ENCODE peak calls at places on chromosomes 4 and X, in four cellular contexts. One of them, this sample, is unnamed. For H3K36me3, the result is how much of the 10 kb centered on the place peaks cover.

GRCh38 chr4:94577136-94577535 is 125.4 kb downstream of the PDLIM5 start:
- DNase-seq in body of pancreas: peak
- DNase-seq in BE2C: peak
- DNase-seq in neural progenitor cell: peak
- DNase-seq in this sample: no peak

GRCh38 chrX:69153060-69153730 is 12.1 kb downstream of the PJA1 start:
- DNase-seq in body of pancreas: peak
- DNase-seq in neural progenitor cell: peak
- DNase-seq in BE2C: no peak
- DNase-seq in this sample: no peak

GRCh38 chrX:153476628-153477027 is 6.3 kb upstream of the HAUS7 start:
- DNase-seq in body of pancreas: no peak
- DNase-seq in BE2C: peak
- DNase-seq in neural progenitor cell: no peak
- DNase-seq in this sample: no peak

GRCh38 chrX:47706575-47706974 is 47.6 kb upstream of the UXT start:
- DNase-seq in BE2C: no peak
- DNase-seq in neural progenitor cell: no peak
- DNase-seq in body of pancreas: no peak
- DNase-seq in this sample: no peak

GRCh38 chrX:41116948-41117347 is 31.7 kb downstream of the USP9X start:
- DNase-seq in BE2C: no peak
- DNase-seq in neural progenitor cell: no peak
- DNase-seq in body of pancreas: no peak
- DNase-seq in this sample: no peak

GRCh38 chr4:139814285-139815015 is 148.8 kb downstream of the MGST2 start:
- DNase-seq in BE2C: peak
- DNase-seq in body of pancreas: no peak
- DNase-seq in neural progenitor cell: no peak
- DNase-seq in this sample: no peak

GRCh38 chrX:78213331-78213730 is 73.9 kb upstream of the TAF9B start:
- DNase-seq in BE2C: no peak
- DNase-seq in body of pancreas: no peak
- DNase-seq in neural progenitor cell: no peak
- DNase-seq in this sample: no peak

GRCh38 chr4:40038972-40039371 is 17.7 kb upstream of the N4BP2 start:
- DNase-seq in body of pancreas: no peak
- DNase-seq in neural progenitor cell: no peak
- DNase-seq in BE2C: no peak
- DNase-seq in this sample: no peak

GRCh38 chrX:2299871-2300270 is 200.9 kb downstream of the DHRSX start:
- DNase-seq in neural progenitor cell: no peak
- DNase-seq in body of pancreas: no peak
- DNase-seq in BE2C: no peak
- DNase-seq in this sample: no peak

GRCh38 chrX:88613338-88613737 is 133.7 kb upstream of the CPXCR1 start:
- DNase-seq in BE2C: no peak
- DNase-seq in neural progenitor cell: peak
- DNase-seq in body of pancreas: no peak
- DNase-seq in this sample: no peak

GRCh38 chr4:26525136-26525535 is 34.9 kb upstream of the CCKAR start:
- DNase-seq in body of pancreas: no peak
- DNase-seq in neural progenitor cell: no peak
- DNase-seq in BE2C: no peak
- DNase-seq in this sample: no peak

GRCh38 chr4:76498550-76498949 is 63.5 kb downstream of the SHROOM3 start:
- DNase-seq in BE2C: no peak
- DNase-seq in neural progenitor cell: no peak
- DNase-seq in body of pancreas: peak
- DNase-seq in this sample: no peak

GRCh38 chr4:129213692-129214091 is 117.7 kb downstream of the C4orf33 start:
- DNase-seq in body of pancreas: no peak
- DNase-seq in BE2C: no peak
- DNase-seq in neural progenitor cell: no peak
- DNase-seq in this sample: no peak

GRCh38 chr4:57430706-57431105 is 320.5 kb upstream of the IGFBP7 start:
- DNase-seq in BE2C: no peak
- DNase-seq in body of pancreas: no peak
- DNase-seq in neural progenitor cell: no peak
- DNase-seq in this sample: no peak

GRCh38 chrX:103791826-103792458 is 15.3 kb downstream of the PLP1 start:
- DNase-seq in neural progenitor cell: no peak
- DNase-seq in body of pancreas: no peak
- DNase-seq in BE2C: no peak
- DNase-seq in this sample: no peak

GRCh38 chrX:106670631-106671030 is 55.9 kb upstream of the RNF128 start:
- DNase-seq in body of pancreas: no peak
- DNase-seq in BE2C: no peak
- DNase-seq in neural progenitor cell: no peak
- DNase-seq in this sample: no peak

GRCh38 chrX:23784487-23785301 is 1.7 kb downstream of the SAT1 start:
- DNase-seq in body of pancreas: no peak
- DNase-seq in neural progenitor cell: no peak
- DNase-seq in BE2C: no peak
- DNase-seq in this sample: no peak

GRCh38 chr4:109966891-109967481 is 54.3 kb downstream of the EGF start:
- DNase-seq in BE2C: no peak
- DNase-seq in neural progenitor cell: no peak
- DNase-seq in body of pancreas: no peak
- DNase-seq in this sample: no peak

GRCh38 chr4:160235771-160236170 is 1132.9 kb downstream of the RAPGEF2 start:
- DNase-seq in body of pancreas: no peak
- DNase-seq in BE2C: no peak
- DNase-seq in neural progenitor cell: no peak
- DNase-seq in this sample: no peak

GRCh38 chr4:140252144-140252741 is 98.3 kb upstream of the MAML3 start:
- DNase-seq in body of pancreas: peak
- DNase-seq in BE2C: peak
- DNase-seq in neural progenitor cell: peak
- DNase-seq in this sample: no peak

GRCh38 chr4:8765084-8765483 is 106.6 kb downstream of the HMX1 start:
- DNase-seq in BE2C: peak
- DNase-seq in body of pancreas: no peak
- DNase-seq in neural progenitor cell: no peak
- DNase-seq in this sample: no peak

GRCh38 chrX:19513383-19513782 is 1.9 kb downstream of the MAP3K15 start:
- DNase-seq in BE2C: no peak
- DNase-seq in body of pancreas: peak
- DNase-seq in neural progenitor cell: peak
- DNase-seq in this sample: no peak

GRCh38 chr4:33722254-33722653 is 2522.1 kb downstream of the ARAP2 start:
- DNase-seq in neural progenitor cell: no peak
- DNase-seq in BE2C: no peak
- DNase-seq in body of pancreas: no peak
- DNase-seq in this sample: no peak

GRCh38 chr4:27239651-27240050 is 379.0 kb downstream of the STIM2 start:
- DNase-seq in BE2C: no peak
- DNase-seq in body of pancreas: no peak
- DNase-seq in neural progenitor cell: no peak
- DNase-seq in this sample: no peak

GRCh38 chr4:178174756-178175155 is 732.5 kb upstream of the AGA start:
- DNase-seq in neural progenitor cell: no peak
- DNase-seq in body of pancreas: no peak
- DNase-seq in BE2C: no peak
- DNase-seq in this sample: no peak

GRCh38 chrX:68647156-68647957 is at the start of gene STARD8:
- DNase-seq in neural progenitor cell: peak
- DNase-seq in body of pancreas: peak
- DNase-seq in BE2C: peak
- DNase-seq in this sample: no peak

GRCh38 chr4:25160714-25161598 is 707 bp upstream of the SEPSECS start:
- DNase-seq in neural progenitor cell: no peak
- DNase-seq in body of pancreas: no peak
- DNase-seq in BE2C: no peak
- DNase-seq in this sample: no peak

GRCh38 chrX:21666679-21667078 is 8.5 kb upstream of the KLHL34 start:
- DNase-seq in body of pancreas: no peak
- DNase-seq in BE2C: no peak
- DNase-seq in neural progenitor cell: no peak
- DNase-seq in this sample: no peak

GRCh38 chr4:56684320-56684719 is 3.2 kb upstream of the HOPX start:
- DNase-seq in BE2C: no peak
- DNase-seq in body of pancreas: no peak
- DNase-seq in neural progenitor cell: no peak
- DNase-seq in this sample: no peak

GRCh38 chr4:116024954-116025708 is 911.7 kb upstream of the NDST4 start:
- DNase-seq in neural progenitor cell: no peak
- DNase-seq in BE2C: no peak
- DNase-seq in body of pancreas: no peak
- DNase-seq in this sample: no peak

GRCh38 chr4:116023049-116023448 is 909.6 kb upstream of the NDST4 start:
- DNase-seq in neural progenitor cell: no peak
- DNase-seq in BE2C: no peak
- DNase-seq in body of pancreas: no peak
- DNase-seq in this sample: no peak

DNA sequence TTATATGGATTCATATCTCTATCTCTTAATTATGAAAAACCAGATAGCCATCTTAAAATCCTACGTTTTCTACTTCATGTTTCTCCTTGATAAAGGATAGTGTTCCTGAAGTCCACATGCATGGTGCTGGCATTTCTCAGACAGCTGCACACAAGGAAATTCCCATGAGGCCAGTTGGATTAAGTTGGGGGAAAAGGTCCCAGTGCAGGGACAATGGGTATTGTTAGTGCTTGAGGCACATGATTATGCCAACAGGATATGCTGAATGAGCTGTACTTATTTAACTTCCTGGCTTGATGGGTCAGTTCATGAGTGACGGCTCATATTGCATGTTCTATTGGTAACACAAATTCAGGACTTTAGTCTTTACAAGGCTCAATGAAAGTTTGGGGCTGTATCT is 913.9 kb upstream of the NDST4 start:
- DNase-seq in neural progenitor cell: no peak
- DNase-seq in BE2C: no peak
- DNase-seq in body of pancreas: no peak
- DNase-seq in this sample: no peak
- H3K4me3 ChIP-seq in neural progenitor cell: no peak
- H3K4me3 ChIP-seq in BE2C: no peak
- H3K4me3 ChIP-seq in body of pancreas: no peak
- H3K4me3 ChIP-seq in this sample: no peak

GRCh38 chr4:183674153-183674552 is 15.1 kb downstream of the TRAPPC11 start:
- DNase-seq in neural progenitor cell: no peak
- DNase-seq in BE2C: no peak
- DNase-seq in body of pancreas: no peak
- DNase-seq in this sample: no peak
- H3K36me3 ChIP-seq in neural progenitor cell: under half
- H3K36me3 ChIP-seq in BE2C: under half
- H3K36me3 ChIP-seq in body of pancreas: under half
- H3K36me3 ChIP-seq in this sample: half or more

DNA sequence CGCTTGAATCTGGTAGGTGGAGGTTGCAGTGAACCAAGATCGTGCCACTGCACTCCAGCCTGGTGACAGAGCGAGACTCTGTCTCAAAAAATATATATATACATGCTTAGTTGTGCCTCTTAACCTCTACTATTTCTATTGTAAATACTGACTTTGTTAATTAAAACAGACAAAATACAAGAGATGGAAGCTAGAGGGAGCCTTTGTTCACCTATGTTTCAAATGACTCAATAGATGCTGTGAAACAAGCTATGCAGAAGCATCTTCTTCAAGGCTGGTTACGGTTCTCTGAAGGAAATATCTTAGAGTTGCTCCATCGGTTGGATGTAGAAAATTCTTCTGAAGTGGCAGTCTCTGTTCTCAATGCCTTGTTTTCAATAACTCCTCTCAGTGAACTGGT is 6.2 kb downstream of the NCAPG start:
- DNase-seq in BE2C: no peak
- DNase-seq in neural progenitor cell: peak
- DNase-seq in body of pancreas: no peak
- DNase-seq in this sample: no peak
- H3K4me3 ChIP-seq in BE2C: no peak
- H3K4me3 ChIP-seq in neural progenitor cell: no peak
- H3K4me3 ChIP-seq in body of pancreas: no peak
- H3K4me3 ChIP-seq in this sample: peak

DNA sequence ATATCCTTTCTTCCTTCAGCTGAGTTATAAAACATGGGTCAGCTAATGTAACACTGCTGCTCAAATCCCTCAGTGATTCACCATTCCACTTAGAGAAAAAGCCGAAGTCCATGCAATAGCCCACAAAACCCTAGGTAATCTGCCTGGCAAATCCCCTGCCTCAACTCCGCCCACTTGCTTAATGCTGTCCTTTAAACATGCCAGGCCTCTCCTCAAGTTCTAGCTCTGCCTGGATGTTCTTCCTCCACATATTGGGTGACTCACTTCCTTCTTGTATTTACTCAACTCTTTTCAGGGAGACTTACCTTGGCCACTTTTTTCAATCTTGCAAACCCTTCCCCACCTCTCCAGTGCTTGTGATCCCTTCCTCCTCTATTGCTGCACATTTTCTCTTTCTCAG is 89.8 kb downstream of the EMCN start:
- DNase-seq in neural progenitor cell: no peak
- DNase-seq in body of pancreas: no peak
- DNase-seq in BE2C: no peak
- DNase-seq in this sample: no peak
- H3K36me3 ChIP-seq in neural progenitor cell: under half
- H3K36me3 ChIP-seq in body of pancreas: under half
- H3K36me3 ChIP-seq in BE2C: under half
- H3K36me3 ChIP-seq in this sample: under half

GRCh38 chr4:114600066-114600552 is 1.5 kb downstream of the UGT8 start:
- DNase-seq in body of pancreas: no peak
- DNase-seq in neural progenitor cell: peak
- DNase-seq in BE2C: no peak
- DNase-seq in this sample: no peak
- H3K4me3 ChIP-seq in body of pancreas: peak
- H3K4me3 ChIP-seq in neural progenitor cell: peak
- H3K4me3 ChIP-seq in BE2C: no peak
- H3K4me3 ChIP-seq in this sample: no peak

GRCh38 chr4:4456351-4456750 is 69.4 kb downstream of the NSG1 start:
- DNase-seq in BE2C: peak
- DNase-seq in neural progenitor cell: no peak
- DNase-seq in body of pancreas: no peak
- DNase-seq in this sample: no peak

GRCh38 chr4:4455199-4455865 is 68.4 kb downstream of the NSG1 start:
- DNase-seq in BE2C: no peak
- DNase-seq in neural progenitor cell: no peak
- DNase-seq in body of pancreas: no peak
- DNase-seq in this sample: no peak

GRCh38 chr4:4457803-4458550 is 71.1 kb downstream of the NSG1 start:
- DNase-seq in neural progenitor cell: no peak
- DNase-seq in body of pancreas: no peak
- DNase-seq in BE2C: no peak
- DNase-seq in this sample: no peak

GRCh38 chr4:4460759-4461158 is 73.9 kb downstream of the NSG1 start:
- DNase-seq in neural progenitor cell: no peak
- DNase-seq in body of pancreas: no peak
- DNase-seq in BE2C: no peak
- DNase-seq in this sample: peak

GRCh38 chr4:4456816-4457578 is 70.1 kb downstream of the NSG1 start:
- DNase-seq in BE2C: no peak
- DNase-seq in body of pancreas: no peak
- DNase-seq in neural progenitor cell: no peak
- DNase-seq in this sample: no peak
- H3K36me3 ChIP-seq in BE2C: under half
- H3K36me3 ChIP-seq in body of pancreas: under half
- H3K36me3 ChIP-seq in neural progenitor cell: under half
- H3K36me3 ChIP-seq in this sample: half or more

This sample was measured in CD4-positive, CD25-positive, alpha-beta regulatory T cell.